ENCODE peak calls at places on chromosomes 1 and 21, in seven cellular contexts. M, I, E, G, U, W and P are unnamed samples.

GRCh38 chr1:244552336-244552735 is 91.3 kb downstream of the CATSPERE start:
- DNase-seq in M (peak), I (no peak), E (no peak), G (no peak), U (no peak), W (no peak), P (no peak)

GRCh38 chr1:29973406-29973805 is 737.1 kb downstream of the PTPRU start:
- DNase-seq in M (no peak), I (no peak), E (no peak), G (no peak), U (no peak), W (no peak), P (no peak)

GRCh38 chr1:235327559-235328270 is at the start of gene ARID4B:
- DNase-seq in M (no peak), I (peak), E (no peak), G (peak), U (peak), W (no peak), P (peak)

GRCh38 chr1:192358822-192359221 is 42.0 kb downstream of the RGS21 start:
- DNase-seq in M (no peak), I (no peak), E (no peak), G (no peak), U (no peak), W (no peak), P (no peak)

GRCh38 chr1:167126811-167127210 is 32.9 kb downstream of the STYXL2 start:
- DNase-seq in M (no peak), I (no peak), E (no peak), G (no peak), U (no peak), W (no peak), P (no peak)

GRCh38 chr1:81183157-81183952 is 617.4 kb upstream of the ADGRL2 start:
- DNase-seq in M (no peak), I (no peak), E (no peak), G (no peak), U (no peak), W (no peak), P (no peak)

GRCh38 chr1:232837085-232837484 is 31.9 kb downstream of the MAP10 start:
- DNase-seq in M (no peak), I (no peak), E (no peak), G (no peak), U (no peak), W (no peak), P (no peak)

GRCh38 chr21:24045775-24046215 is 1561.5 kb downstream of the MRPL39 start:
- DNase-seq in M (peak), I (peak), E (no peak), G (peak), U (peak), W (no peak), P (peak)

GRCh38 chr1:207824691-207825090 is 72.8 kb downstream of the CD46 start:
- DNase-seq in M (no peak), I (no peak), E (no peak), G (no peak), U (no peak), W (no peak), P (no peak)

GRCh38 chr1:9302745-9303524 is 10.2 kb downstream of the SPSB1 start:
- DNase-seq in M (peak), I (no peak), E (no peak), G (no peak), U (no peak), W (no peak), P (peak)

GRCh38 chr1:101567582-101568189 is 330.9 kb downstream of the S1PR1 start:
- DNase-seq in M (peak), I (peak), E (peak), G (peak), U (peak), W (no peak), P (no peak)

GRCh38 chr21:45262616-45263015 is 25.1 kb downstream of the POFUT2 start:
- DNase-seq in M (no peak), I (no peak), E (no peak), G (peak), U (no peak), W (no peak), P (no peak)

GRCh38 chr1:85282424-85282823 is 6.0 kb upstream of the BCL10 start:
- DNase-seq in M (no peak), I (no peak), E (no peak), G (peak), U (no peak), W (no peak), P (no peak)

GRCh38 chr1:52571783-52572182 is 18.9 kb upstream of the TUT4 start:
- DNase-seq in M (peak), I (no peak), E (no peak), G (no peak), U (no peak), W (no peak), P (no peak)

GRCh38 chr1:9596419-9597123 is 7.9 kb downstream of the TMEM201 start:
- DNase-seq in M (no peak), I (no peak), E (no peak), G (no peak), U (no peak), W (no peak), P (no peak)